ENCODE peak calls at places on chromosomes 12 and 14, in seven cellular contexts. A is NCI-H1092 treated with DMSO at 0.1 percent for 48 hours; T is stimulated activated CD4-positive, alpha-beta T cell treated with anti-CD3 and anti-CD28 coated beads, Interleukin-1b, Interleukin-23, amount 100 ng/mL, for 1 hour; Y is SK-N-MC; B is body of pancreas; C is occipital lobe; V is right lobe of liver. O is an unnamed sample.

GRCh38 chr12:103524238-103524875 is 28.6 kb upstream of the C12orf42 start:
- DNase-seq in C (no peak), T (no peak), B (no peak), A (no peak), Y (no peak), V (no peak), O (no peak)

GRCh38 chr14:21694425-21694824 is 20.8 kb upstream of the OR4E1 start:
- DNase-seq in T (no peak), A (no peak), B (no peak), Y (no peak), V (no peak), C (no peak), O (no peak)

GRCh38 chr12:123085730-123086487 is 65.0 kb downstream of the PITPNM2 start:
- DNase-seq in T (no peak), Y (no peak), V (peak), B (peak), A (no peak), C (no peak), O (peak)

GRCh38 chr12:121990692-121991603 is 30.7 kb upstream of the BCL7A start:
- DNase-seq in Y (no peak), T (no peak), B (no peak), C (no peak), V (no peak), A (no peak), O (no peak)

GRCh38 chr12:46831335-46832083 is 5.7 kb upstream of the SLC38A4 start:
- DNase-seq in V (peak), A (no peak), T (no peak), C (no peak), B (peak), Y (no peak), O (peak)

GRCh38 chr12:47808049-47808448 is 11.7 kb downstream of the HDAC7 start:
- DNase-seq in C (no peak), A (no peak), Y (no peak), B (no peak), V (no peak), T (peak), O (peak)

GRCh38 chr14:51521764-51522163 is 129.9 kb upstream of the FRMD6 start:
- DNase-seq in A (no peak), C (no peak), Y (no peak), T (no peak), B (no peak), V (no peak), O (no peak)

GRCh38 chr12:116044181-116044580 is 233.3 kb downstream of the MED13L start:
- DNase-seq in A (no peak), V (peak), T (no peak), C (no peak), B (peak), Y (no peak), O (no peak)

GRCh38 chr12:8887285-8887715 is 27.0 kb upstream of the PHC1 start:
- DNase-seq in C (no peak), Y (no peak), A (no peak), B (no peak), T (no peak), V (no peak), O (no peak)

GRCh38 chr12:102896067-102896466 is 21.0 kb downstream of the PAH start:
- DNase-seq in A (no peak), T (no peak), B (no peak), C (no peak), V (no peak), Y (no peak), O (no peak)

GRCh38 chr14:105381446-105382342 is 16.6 kb upstream of the TEX22 start:
- DNase-seq in T (no peak), A (no peak), Y (no peak), B (no peak), C (no peak), V (no peak), O (no peak)

GRCh38 chr12:28602760-28603638 is 412.7 kb downstream of the CCDC91 start:
- DNase-seq in C (no peak), Y (no peak), T (no peak), V (no peak), A (no peak), B (no peak), O (no peak)

GRCh38 chr12:106585862-106586534 is 3.2 kb downstream of the RFX4 start:
- DNase-seq in Y (no peak), A (no peak), V (no peak), C (no peak), B (no peak), T (no peak), O (no peak)

GRCh38 chr14:71049435-71050147 is 142.3 kb downstream of the PCNX1 start:
- DNase-seq in A (no peak), B (no peak), V (no peak), Y (no peak), T (no peak), C (no peak), O (no peak)

GRCh38 chr14:70567791-70568190 is 32.7 kb downstream of the MED6 start:
- DNase-seq in A (no peak), B (no peak), C (no peak), T (no peak), V (peak), Y (no peak), O (no peak)

GRCh38 chr14:54489318-54489683 is 521 bp upstream of the GMFB start:
- DNase-seq in B (no peak), A (no peak), T (no peak), C (no peak), V (no peak), Y (no peak), O (no peak)

GRCh38 chr12:129241852-129242251 is 388.6 kb downstream of the GLT1D1 start:
- DNase-seq in A (no peak), T (no peak), Y (no peak), B (no peak), V (no peak), C (no peak), O (no peak)

GRCh38 chr14:55071870-55072640 is 20.6 kb downstream of the MAPK1IP1L start:
- DNase-seq in V (no peak), B (no peak), T (no peak), Y (no peak), A (peak), C (peak), O (peak)